ENCODE peak calls at places on chromosomes 13 and 19, in ten cellular contexts. C, I, Z, L, A, O, B, K, G and F are unnamed samples.
A peak's percentile ranks its signal among the peaks of the same experiment; 100 is the strongest.

GRCh38 chr13:23730251-23730650 is 158.9 kb downstream of the MIPEP start:
- DNase-seq in C (no peak), I (no peak), Z (no peak), L (no peak), A (no peak), O (no peak), B (no peak), K (no peak), G (no peak), F (no peak)

GRCh38 chr19:54338521-54338920 is 441 bp downstream of the LILRA4 start:
- DNase-seq in C (no peak), I (no peak), Z (no peak), L (no peak), A (no peak), O (no peak), B (no peak), K (no peak), G (no peak), F (no peak)

GRCh38 chr19:2353895-2354592 is 6.0 kb upstream of the TMPRSS9 start:
- DNase-seq in C (no peak), I (no peak), Z (no peak), L (no peak), A (no peak), O (no peak), B (peak; percentile 80), K (no peak), G (no peak), F (no peak)

GRCh38 chr13:74751739-74752138 is 617.5 kb upstream of the KLF12 start:
- DNase-seq in C (no peak), I (no peak), Z (no peak), L (no peak), A (no peak), O (no peak), B (no peak), K (no peak), G (no peak), F (no peak)

GRCh38 chr13:63110431-63110830 is 1694.8 kb upstream of the PCDH20 start:
- DNase-seq in C (no peak), I (no peak), Z (no peak), L (no peak), A (no peak), O (no peak), B (no peak), K (no peak), G (no peak), F (no peak)

GRCh38 chr13:44298314-44298713 is 75.3 kb upstream of the SERP2 start:
- DNase-seq in C (no peak), I (no peak), Z (no peak), L (no peak), A (no peak), O (no peak), B (no peak), K (no peak), G (no peak), F (no peak)

GRCh38 chr19:5166262-5166661 is 174.3 kb downstream of the PTPRS start:
- DNase-seq in C (no peak), I (no peak), Z (no peak), L (no peak), A (no peak), O (no peak), B (no peak), K (no peak), G (no peak), F (no peak)

GRCh38 chr19:40646564-40647254 is 43.7 kb downstream of the NUMBL start:
- DNase-seq in C (no peak), I (no peak), Z (no peak), L (no peak), A (no peak), O (no peak), B (no peak), K (no peak), G (no peak), F (no peak)

GRCh38 chr13:99663908-99664307 is 162.6 kb downstream of the TM9SF2 start:
- DNase-seq in C (no peak), I (no peak), Z (no peak), L (no peak), A (no peak), O (no peak), B (no peak), K (no peak), G (no peak), F (no peak)

GRCh38 chr19:3346677-3347353 is 19.6 kb upstream of the NFIC start:
- DNase-seq in C (peak; percentile 69), I (peak; percentile 83), Z (peak; percentile 55), L (peak; percentile 76), A (peak; percentile 49), O (no peak), B (peak; percentile 86), K (peak; percentile 96), G (peak; percentile 88), F (peak; percentile 85)

GRCh38 chr19:12660980-12661379 is 5.6 kb downstream of the MAN2B1 start:
- DNase-seq in C (no peak), I (no peak), Z (no peak), L (no peak), A (no peak), O (no peak), B (no peak), K (no peak), G (no peak), F (no peak)
- H3K27ac ChIP-seq in C (no peak overlapping the region), I (no peak overlapping the region), Z (no peak overlapping the region), L (no peak overlapping the region), A (no peak overlapping the region), O (no peak overlapping the region), B (no peak overlapping the region), K (no peak overlapping the region), G (no peak overlapping the region), F (no peak overlapping the region)

GRCh38 chr19:55600336-55601028 is 394 bp downstream of the ZNF524 start:
- DNase-seq in C (no peak), I (no peak), Z (no peak), L (peak; percentile 79), A (no peak), O (no peak), B (no peak), K (peak; percentile 87), G (no peak), F (no peak)

GRCh38 chr19:55598034-55598433 is 1.3 kb downstream of the FIZ1 start:
- DNase-seq in C (no peak), I (no peak), Z (no peak), L (no peak), A (no peak), O (no peak), B (no peak), K (no peak), G (no peak), F (no peak)

GRCh38 chr19:55599468-55600335 is at the start of the genes FIZ1 and ZNF524:
- DNase-seq in C (peak; percentile 98), I (peak; percentile 99), Z (peak; percentile 99), L (peak; percentile 99), A (peak; percentile 98), O (peak; percentile 97), B (peak; percentile 98), K (peak; percentile 100), G (peak; percentile 99), F (peak; percentile 100)

GRCh38 chr19:55597493-55597892 is 1.8 kb downstream of the FIZ1 start:
- DNase-seq in C (no peak), I (no peak), Z (no peak), L (no peak), A (no peak), O (no peak), B (peak; percentile 89), K (no peak), G (no peak), F (no peak)

GRCh38 chr19:55598719-55599467 is 424 bp downstream of the FIZ1 start:
- DNase-seq in C (peak; percentile 96), I (peak; percentile 95), Z (peak; percentile 95), L (peak; percentile 92), A (peak; percentile 90), O (peak; percentile 98), B (peak; percentile 95), K (peak; percentile 98), G (peak; percentile 97), F (peak; percentile 94)
- TF ChIP-seq POLR2A in C (peak; percentile 61), I (no peak), Z (peak; percentile 66), L (no peak), A (no peak), O (no peak), B (no peak), K (no peak), G (peak; percentile 72), F (no peak)

DNA sequence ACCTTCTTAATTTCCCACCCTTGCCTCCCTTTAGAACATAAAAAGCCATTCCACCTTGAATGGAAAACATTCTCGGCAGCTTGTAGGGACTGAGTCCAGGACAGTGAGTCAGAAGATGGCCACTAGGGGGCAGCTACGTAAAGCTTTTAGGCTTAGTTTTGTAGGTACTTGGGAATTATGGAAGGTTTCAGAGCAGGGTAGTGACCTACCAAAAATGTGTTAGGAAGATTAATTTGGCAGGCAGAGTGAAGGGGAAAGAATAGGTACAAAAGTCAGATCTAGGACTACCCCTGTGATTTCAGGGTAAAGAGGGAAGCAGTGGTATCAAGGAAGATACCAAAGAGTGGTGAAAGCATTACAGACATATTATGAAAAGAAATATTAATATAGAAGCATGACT is 198.4 kb downstream of the NDFIP2 start:
- DNase-seq in C (peak; percentile 79), I (peak; percentile 81), Z (peak; percentile 68), L (peak; percentile 69), A (peak; percentile 66), O (peak; percentile 56), B (no peak), K (peak; percentile 81), G (peak; percentile 90), F (peak; percentile 88)
- TF ChIP-seq CTCF in C (peak; percentile 78), I (peak; percentile 67), Z (peak; percentile 73), L (peak; percentile 67), A (peak; percentile 70), O (peak; percentile 40), B (peak; percentile 70), K (peak; percentile 63), G (peak; percentile 85), F (peak; percentile 75)

GRCh38 chr13:106114981-106115554 is 420.4 kb downstream of the EFNB2 start:
- DNase-seq in C (no peak), I (no peak), Z (no peak), L (no peak), A (no peak), O (no peak), B (no peak), K (no peak), G (no peak), F (no peak)

GRCh38 chr13:106110241-106110855 is 425.1 kb downstream of the EFNB2 start:
- DNase-seq in C (no peak), I (no peak), Z (no peak), L (no peak), A (no peak), O (no peak), B (no peak), K (no peak), G (no peak), F (no peak)

GRCh38 chr13:106117035-106117434 is 418.4 kb downstream of the EFNB2 start:
- DNase-seq in C (no peak), I (no peak), Z (no peak), L (no peak), A (no peak), O (no peak), B (no peak), K (no peak), G (no peak), F (no peak)

GRCh38 chr13:106112191-106112590 is 423.3 kb downstream of the EFNB2 start:
- DNase-seq in C (no peak), I (no peak), Z (no peak), L (no peak), A (no peak), O (no peak), B (no peak), K (no peak), G (no peak), F (no peak)

DNA sequence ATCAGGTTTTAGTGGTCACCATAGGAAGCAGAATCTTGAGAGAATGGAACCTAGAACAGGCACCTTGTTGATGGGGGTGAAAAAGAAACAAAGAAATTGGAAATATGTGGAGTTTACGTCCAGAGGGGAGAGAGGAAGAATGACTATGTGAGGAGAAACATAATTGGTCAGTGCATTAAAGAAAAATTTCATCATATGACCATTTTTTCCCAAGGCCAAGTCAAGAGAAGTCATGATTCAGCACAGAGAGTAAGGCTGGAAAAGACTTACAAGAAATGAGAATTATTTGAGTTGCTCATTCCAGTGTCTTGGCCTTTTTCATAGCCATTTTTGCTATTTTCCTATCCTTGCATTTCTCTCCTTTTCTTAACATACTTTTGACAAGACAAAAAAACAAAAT is 421.7 kb downstream of the EFNB2 start:
- DNase-seq in C (no peak), I (no peak), Z (no peak), L (no peak), A (no peak), O (no peak), B (no peak), K (no peak), G (no peak), F (no peak)
- H3K27ac ChIP-seq in C (no peak overlapping the region), I (no peak overlapping the region), Z (no peak overlapping the region), L (no peak overlapping the region), A (no peak overlapping the region), O (no peak overlapping the region), B (no peak overlapping the region), K (no peak overlapping the region), G (no peak overlapping the region), F (no peak overlapping the region)